ENCODE peak calls at places on chromosomes 1 and 21, in seven cellular contexts. P, G, O, A, F, U and Z are unnamed samples.

GRCh38 chr1:6386371-6386949 is 7.1 kb downstream of the ACOT7 start:
- DNase-seq in A (no peak), G (peak), O (peak), U (no peak), F (no peak), P (no peak), Z (peak)

GRCh38 chr1:1788136-1788535 is 9.9 kb upstream of the NADK start:
- DNase-seq in G (no peak), F (peak), O (no peak), A (no peak), U (no peak), P (no peak), Z (no peak)

GRCh38 chr1:239386453-239387303 is at the start of gene CHRM3:
- DNase-seq in U (peak), P (no peak), O (no peak), G (peak), F (peak), A (no peak), Z (peak)

GRCh38 chr1:205542367-205542766 is 37.9 kb downstream of the CDK18 start:
- DNase-seq in P (peak), A (no peak), U (no peak), F (no peak), G (no peak), O (no peak), Z (no peak)

GRCh38 chr1:222547260-222547614 is 667 bp downstream of the HHIPL2 start:
- DNase-seq in A (no peak), U (no peak), P (no peak), G (no peak), O (no peak), F (no peak), Z (no peak)

GRCh38 chr1:67261646-67262045 is 46.0 kb upstream of the IL12RB2 start:
- DNase-seq in P (no peak), G (no peak), A (no peak), U (no peak), F (no peak), O (no peak), Z (peak)

GRCh38 chr1:28582248-28582615 is 9.8 kb upstream of the RAB42 start:
- DNase-seq in O (peak), P (no peak), F (no peak), G (peak), U (no peak), A (no peak), Z (no peak)

GRCh38 chr1:117710710-117711109 is 104.9 kb downstream of the TENT5C start:
- DNase-seq in U (no peak), G (no peak), O (no peak), P (no peak), A (no peak), F (no peak), Z (no peak)

GRCh38 chr1:38152351-38153082 is 105.9 kb upstream of the POU3F1 start:
- DNase-seq in P (no peak), U (no peak), A (no peak), O (no peak), F (no peak), G (no peak), Z (no peak)
- TF ChIP-seq CTCF in P (no peak), U (no peak), A (peak), O (no peak), F (peak), G (no peak), Z (no peak)

DNA sequence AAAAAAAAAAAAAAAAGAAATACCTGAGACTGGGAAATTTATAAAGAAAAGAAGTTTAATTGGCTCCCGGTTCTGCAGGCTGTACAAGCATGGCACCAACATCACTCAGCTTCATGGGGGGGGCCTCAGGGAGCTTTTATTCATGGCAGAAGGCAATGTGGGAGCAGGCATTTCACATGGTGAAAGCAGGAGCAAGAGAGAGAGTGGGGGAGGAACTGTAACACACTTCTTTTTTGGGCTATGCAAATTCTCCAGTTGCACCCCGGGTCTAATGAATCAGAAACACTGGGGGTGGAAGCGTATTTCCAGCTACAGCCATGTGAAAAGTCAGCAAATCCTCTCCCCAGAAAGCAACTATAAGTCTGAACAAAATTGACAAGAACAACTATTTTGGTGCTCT is 11.8 kb upstream of the SOD1 start:
- DNase-seq in A (no peak), G (no peak), O (no peak), F (no peak), P (no peak), U (no peak), Z (no peak)
- H3K4me3 ChIP-seq in A (no peak), G (no peak), O (no peak), F (no peak), P (no peak), U (no peak), Z (no peak)

GRCh38 chr21:44755227-44755626 is 43.9 kb upstream of the TSPEAR start:
- DNase-seq in F (no peak), A (no peak), U (no peak), G (no peak), O (peak), P (no peak), Z (no peak)
- TF ChIP-seq CTCF in F (no peak), A (no peak), U (no peak), G (no peak), O (peak), P (no peak), Z (no peak)

GRCh38 chr1:22410928-22411495 is 40.6 kb upstream of the ZBTB40 start:
- DNase-seq in G (no peak), F (no peak), A (no peak), U (no peak), P (no peak), O (no peak), Z (no peak)
- H3K4me3 ChIP-seq in G (no peak), F (no peak), A (no peak), U (no peak), P (no peak), O (no peak), Z (no peak)

GRCh38 chr1:182781849-182782586 is 7.6 kb upstream of the NPL start:
- DNase-seq in G (peak), A (no peak), U (peak), P (peak), F (peak), O (peak), Z (peak)
- TF ChIP-seq CTCF in G (peak), A (peak), U (peak), P (peak), F (peak), O (peak), Z (peak)

DNA sequence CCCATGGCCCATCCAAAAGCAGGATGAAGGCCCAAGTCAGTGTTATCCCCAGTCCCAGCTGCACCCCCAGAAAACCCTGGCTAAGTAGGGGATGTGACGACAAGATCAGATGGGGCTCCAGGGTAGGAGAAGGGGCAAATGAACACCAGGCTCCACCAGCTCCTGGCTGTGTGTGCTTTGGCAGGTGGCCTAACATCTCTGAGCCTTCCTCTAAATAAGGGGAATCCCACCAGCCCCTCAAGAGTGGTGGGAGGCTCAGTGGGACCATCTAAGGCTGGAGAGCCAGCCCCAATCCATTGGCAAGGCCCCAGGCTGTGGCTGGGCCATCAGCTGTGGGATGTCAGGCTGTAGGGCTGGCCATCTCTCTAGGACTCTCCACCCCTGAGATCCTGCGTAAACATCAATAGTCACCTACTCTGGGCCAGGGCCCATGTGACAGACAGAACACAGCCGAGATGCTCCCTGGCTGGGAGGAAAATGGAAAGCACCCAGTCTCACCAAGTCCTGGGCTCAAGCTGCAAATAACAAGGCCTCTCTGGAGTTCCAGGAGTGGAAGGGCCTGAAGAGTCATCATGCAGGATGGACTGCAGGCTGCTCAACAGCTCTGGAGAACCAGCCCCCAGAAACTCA is 7.5 kb downstream of the SDC3 start:
- DNase-seq in U (no peak), G (no peak), F (no peak), P (peak), O (no peak), A (no peak), Z (no peak)
- H3K4me3 ChIP-seq in U (no peak), G (no peak), F (no peak), P (no peak), O (no peak), A (no peak), Z (no peak)

GRCh38 chr1:58154256-58154655 is 392.3 kb downstream of the OMA1 start:
- DNase-seq in G (no peak), F (no peak), P (no peak), O (no peak), A (no peak), U (no peak), Z (no peak)

GRCh38 chr1:58155418-58156123 is 391.0 kb downstream of the OMA1 start:
- DNase-seq in P (peak), F (no peak), A (no peak), O (peak), G (no peak), U (no peak), Z (no peak)

GRCh38 chr1:58156801-58157200 is 389.7 kb downstream of the OMA1 start:
- DNase-seq in G (no peak), F (no peak), U (no peak), P (no peak), A (no peak), O (no peak), Z (no peak)

GRCh38 chr1:58157281-58157680 is 389.2 kb downstream of the OMA1 start:
- DNase-seq in O (no peak), U (no peak), P (no peak), F (no peak), A (no peak), G (no peak), Z (no peak)

DNA sequence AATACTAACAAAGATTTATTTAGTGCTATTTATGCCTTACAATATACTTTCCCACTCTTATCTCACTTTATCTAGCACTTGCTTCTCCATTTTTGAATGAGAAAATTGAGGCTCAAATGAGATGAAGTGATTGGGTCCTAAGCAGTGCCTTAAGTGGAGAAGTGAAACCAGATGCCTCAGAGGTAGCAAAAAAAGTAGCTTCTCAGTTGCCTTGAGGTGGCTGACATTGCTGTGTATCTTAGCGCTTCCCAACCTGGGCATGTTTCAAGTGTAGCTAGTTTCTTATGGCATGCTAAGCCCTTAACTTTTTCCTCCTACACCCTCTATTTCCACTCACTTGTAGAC is 390.4 kb downstream of the OMA1 start:
- DNase-seq in F (no peak), O (no peak), P (no peak), A (no peak), G (no peak), U (no peak), Z (no peak)
- TF ChIP-seq CTCF in F (no peak), O (no peak), P (no peak), A (no peak), G (no peak), U (no peak), Z (no peak)